ENCODE peak calls at places on chromosomes 12 and 14, in five cellular contexts. B is body of pancreas, C is IMR-90, T is uterus, Y is sigmoid colon. P is an unnamed sample.

GRCh38 chr12:21843795-21844194 is 69.3 kb upstream of the KCNJ8 start:
- DNase-seq in T (no peak), B (no peak), C (no peak), Y (no peak), P (no peak)

GRCh38 chr12:112928978-112929377 is 9.3 kb upstream of the OAS3 start:
- DNase-seq in Y (no peak), B (no peak), C (no peak), T (no peak), P (no peak)

GRCh38 chr12:32761716-32762115 is 6.0 kb upstream of the YARS2 start:
- DNase-seq in C (no peak), Y (no peak), T (no peak), B (no peak), P (no peak)

GRCh38 chr12:99045158-99045557 is 400.1 kb downstream of the APAF1 start:
- DNase-seq in Y (no peak), C (no peak), T (no peak), B (no peak), P (no peak)

GRCh38 chr14:92465353-92466067 is 48.1 kb upstream of the RIN3 start:
- DNase-seq in Y (peak), C (no peak), B (no peak), T (no peak), P (no peak)

GRCh38 chr12:130872179-130873096 is 572 bp downstream of the RAN start:
- DNase-seq in C (no peak), Y (peak), B (peak), T (no peak), P (peak)

GRCh38 chr12:25990495-25990894 is 32.0 kb downstream of the RASSF8 start:
- DNase-seq in Y (no peak), B (no peak), T (no peak), C (no peak), P (no peak)

GRCh38 chr12:104490221-104490620 is 33.5 kb downstream of the CHST11 start:
- DNase-seq in T (no peak), Y (no peak), B (no peak), C (no peak), P (no peak)

GRCh38 chr12:76299536-76300296 is 48.5 kb downstream of the BBS10 start:
- DNase-seq in B (no peak), T (no peak), Y (no peak), C (no peak), P (no peak)

DNA sequence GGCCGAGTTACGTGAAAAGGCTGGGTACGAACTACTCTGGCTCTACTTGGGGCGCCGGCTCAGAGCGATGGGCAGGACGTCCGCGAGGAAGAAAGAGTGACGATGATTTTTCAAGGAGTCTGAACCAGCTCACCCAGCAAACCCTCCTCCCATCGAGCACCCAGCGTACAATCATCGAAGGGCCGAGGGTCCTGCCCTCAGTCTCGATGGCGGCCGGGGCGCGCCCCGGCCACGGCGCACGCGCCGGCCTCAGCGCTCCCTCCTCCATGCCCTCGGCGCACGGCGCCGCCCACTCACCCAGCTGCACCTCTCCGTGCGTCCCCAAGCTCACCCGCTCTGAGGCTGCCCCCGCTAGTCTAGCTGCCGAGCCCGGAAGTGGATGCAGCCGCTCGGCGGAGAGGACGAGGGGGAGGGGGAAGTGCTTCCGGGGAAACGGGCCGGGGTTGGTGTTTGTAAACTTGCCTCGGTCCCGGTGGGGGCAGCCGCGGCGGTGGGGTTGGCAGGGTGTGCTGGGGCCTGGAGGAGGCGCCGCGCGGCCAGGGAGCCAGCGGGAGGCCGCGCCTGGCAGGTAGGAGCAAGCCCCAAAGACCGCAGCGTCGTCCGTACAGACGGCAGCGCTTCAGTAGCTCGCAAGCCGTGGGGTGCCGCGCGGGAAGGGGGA is at the start of the genes CSAD and ZNF740:
- DNase-seq in T (peak), C (peak), B (peak), Y (peak), P (peak)
- TF ChIP-seq POLR2A in T (peak), C (peak), B (peak), Y (peak), P (peak)

GRCh38 chr14:75660630-75661498 is at the start of the genes ERG28 and TTLL5:
- DNase-seq in T (peak), C (peak), B (peak), Y (peak), P (peak)
- TF ChIP-seq POLR2A in T (peak), C (peak), B (peak), Y (peak), P (peak)

GRCh38 chr14:64113279-64113678 is 180.9 kb downstream of the ESR2 start:
- DNase-seq in C (no peak), B (peak), Y (no peak), T (no peak), P (no peak)
- TF ChIP-seq POLR2A in C (no peak), B (peak), Y (no peak), T (no peak), P (no peak)

DNA sequence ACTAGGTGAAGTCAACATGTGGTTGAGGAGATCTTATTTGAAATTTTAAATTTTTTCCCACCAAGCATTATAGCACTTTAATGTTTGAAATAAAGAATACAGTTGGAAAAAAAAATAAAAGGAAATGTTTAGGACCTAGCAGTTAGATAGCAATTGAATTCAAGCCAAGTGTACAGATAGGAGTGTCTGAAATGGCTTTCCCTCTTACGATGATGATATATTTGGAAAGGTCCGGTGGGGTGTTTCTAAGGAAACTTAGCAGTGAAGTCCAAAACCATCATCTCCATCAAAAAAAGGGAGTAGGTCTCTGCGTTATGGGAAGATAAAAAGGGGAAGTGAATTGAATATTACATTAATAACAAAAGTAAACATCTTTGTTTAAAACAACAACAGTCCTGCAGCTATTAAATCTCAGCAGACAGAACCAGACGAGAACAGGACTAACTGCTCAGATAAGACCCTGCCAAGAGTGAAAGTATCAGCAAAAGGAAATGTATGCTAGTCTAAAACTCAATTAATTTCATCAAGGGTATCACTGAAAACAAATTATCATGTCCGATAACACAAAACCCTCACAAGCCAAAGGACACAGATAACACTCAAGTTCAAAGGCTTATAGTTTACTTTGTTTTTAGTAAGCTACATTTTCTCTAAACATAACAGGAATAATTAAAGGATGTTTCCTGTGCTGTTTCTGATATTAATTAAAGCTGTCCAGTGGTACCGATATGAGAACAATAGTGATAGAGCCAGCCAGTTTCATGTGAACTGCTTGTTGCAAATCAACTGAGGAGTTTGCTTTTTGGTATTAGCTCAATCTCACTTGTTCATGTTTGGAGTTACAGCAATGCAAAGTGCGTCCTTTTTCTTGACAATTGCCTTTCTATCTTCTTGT is 241.9 kb downstream of the BMP4 start:
- DNase-seq in Y (no peak), C (no peak), B (no peak), T (no peak), P (no peak)
- TF ChIP-seq POLR2A in Y (no peak), C (no peak), B (no peak), T (no peak), P (no peak)

GRCh38 chr14:73762375-73762822 is 48.2 kb upstream of the PNMA1 start:
- DNase-seq in B (no peak), Y (no peak), C (no peak), T (no peak), P (no peak)
- TF ChIP-seq POLR2A in B (no peak), Y (no peak), C (no peak), T (no peak), P (no peak)

GRCh38 chr12:20372326-20373097 is 4.2 kb downstream of the PDE3A start:
- DNase-seq in C (no peak), T (no peak), Y (no peak), B (no peak), P (no peak)
- TF ChIP-seq POLR2A in C (no peak), T (no peak), Y (no peak), B (no peak), P (no peak)

GRCh38 chr12:6734506-6735082 is 10.7 kb downstream of the COPS7A start:
- DNase-seq in C (no peak), Y (no peak), T (no peak), B (no peak), P (no peak)
- TF ChIP-seq POLR2A in C (no peak), Y (no peak), T (no peak), B (no peak), P (no peak)

GRCh38 chr12:49929581-49929980 is 21.0 kb upstream of the AQP2 start:
- DNase-seq in B (no peak), C (no peak), T (no peak), Y (no peak), P (no peak)

GRCh38 chr12:49932023-49932422 is 18.5 kb upstream of the AQP2 start:
- DNase-seq in B (no peak), C (no peak), T (no peak), Y (no peak), P (no peak)

GRCh38 chr12:49925433-49926194 is 21.9 kb upstream of the FAIM2 start:
- DNase-seq in B (no peak), C (no peak), Y (no peak), T (no peak), P (no peak)

GRCh38 chr12:49930515-49931288 is 19.8 kb upstream of the AQP2 start:
- DNase-seq in B (no peak), T (no peak), C (peak), Y (no peak), P (no peak)

GRCh38 chr12:49928476-49928875 is 22.1 kb upstream of the AQP2 start:
- DNase-seq in C (no peak), B (no peak), T (no peak), Y (no peak), P (no peak)
- TF ChIP-seq POLR2A in C (no peak), B (no peak), T (no peak), Y (no peak), P (no peak)

DNA sequence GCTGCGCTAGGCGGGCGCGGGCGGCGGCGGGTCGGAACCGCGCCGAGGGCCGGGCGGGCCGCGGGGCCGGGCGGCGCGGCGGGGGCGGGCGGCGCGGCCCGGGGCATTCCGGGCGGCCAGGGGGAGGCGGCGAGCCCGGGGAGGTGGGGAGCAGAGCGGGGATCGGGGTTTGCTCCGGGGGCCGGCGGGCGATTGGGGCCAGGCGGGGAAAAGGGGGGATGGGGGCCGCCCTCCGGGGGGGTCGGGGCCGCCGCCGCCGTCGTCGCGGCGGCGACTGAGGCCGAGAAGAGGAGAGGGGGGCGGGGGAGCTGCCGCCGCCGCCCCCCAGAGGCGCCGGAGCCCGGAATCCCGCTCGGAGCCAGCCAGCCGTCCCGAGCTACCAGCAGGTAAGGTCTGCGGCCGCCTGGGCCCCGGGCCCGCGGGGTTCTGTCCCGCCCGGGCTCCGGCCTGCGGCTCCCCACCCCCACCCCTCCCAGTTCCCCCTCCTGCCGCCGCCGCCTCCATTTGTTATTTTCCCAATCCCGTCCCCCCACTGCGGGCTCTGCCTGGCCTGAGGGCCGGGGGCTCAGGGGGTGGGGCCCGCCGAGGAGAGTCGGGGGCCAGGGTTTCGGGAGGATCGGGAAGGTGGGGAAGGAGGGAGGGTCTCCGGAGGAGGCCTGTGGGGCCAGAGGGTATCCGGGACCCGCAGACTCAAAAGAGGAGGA is 392 bp downstream of the ATN1 start:
- DNase-seq in T (peak), C (no peak), B (no peak), Y (no peak), P (no peak)
- TF ChIP-seq POLR2A in T (no peak), C (no peak), B (no peak), Y (no peak), P (no peak)

P was measured in H54.